ENCODE peak calls at places on chromosomes 11 and 22, in nine cellular contexts. S is right atrium auricular region; A is psoas muscle; T is CD8-positive, alpha-beta memory T cell; H is lung; C is heart left ventricle; E is GM23338; Z is IMR-90; J is fibroblast of lung. Y is an unnamed sample. For H3K4me1, the result is how much of the 10 kb centered on the place peaks cover.

GRCh38 chr22:39292561-39293074 is 26.8 kb downstream of the RPL3 start:
- DNase-seq in S (peak), A (peak), T (no peak), H (peak), C (peak), E (peak), Z (peak), J (peak), Y (peak)

GRCh38 chr22:30186048-30186447 is 60.5 kb downstream of the LIF start:
- DNase-seq in S (no peak), A (no peak), T (no peak), H (no peak), C (no peak), E (no peak), Z (no peak), J (no peak), Y (no peak)

GRCh38 chr11:7060828-7061227 is 28.0 kb upstream of the RBMXL2 start:
- DNase-seq in S (no peak), A (no peak), T (no peak), H (no peak), C (no peak), E (no peak), Z (peak), J (peak), Y (no peak)

GRCh38 chr11:35077709-35078695 is 61.0 kb upstream of the CD44 start:
- DNase-seq in S (no peak), A (no peak), T (peak), H (no peak), C (no peak), E (no peak), Z (peak), J (peak), Y (no peak)

GRCh38 chr22:49306632-49306975 is 521.1 kb downstream of the BRD1 start:
- DNase-seq in S (peak), A (no peak), T (no peak), H (no peak), C (peak), E (no peak), Z (no peak), J (no peak), Y (peak)

GRCh38 chr11:6402561-6402981 is 12.3 kb downstream of the SMPD1 start:
- DNase-seq in S (no peak), A (no peak), T (peak), H (no peak), C (no peak), E (no peak), Z (peak), J (peak), Y (no peak)

GRCh38 chr22:28440517-28441366 is 238.9 kb downstream of the TTC28 start:
- DNase-seq in S (no peak), A (no peak), T (no peak), H (no peak), C (no peak), E (no peak), Z (peak), J (peak), Y (no peak)

GRCh38 chr22:25903294-25903693 is 161.3 kb downstream of the MYO18B start:
- DNase-seq in S (no peak), A (no peak), T (no peak), H (no peak), C (no peak), E (peak), Z (no peak), J (no peak), Y (no peak)

GRCh38 chr11:65415499-65416340 is 6.9 kb upstream of the NEAT1 start:
- DNase-seq in S (no peak), A (no peak), T (no peak), H (no peak), C (peak), E (no peak), Z (no peak), J (no peak), Y (peak)

GRCh38 chr11:71263391-71263790 is 11.0 kb upstream of the SHANK2 start:
- DNase-seq in S (no peak), A (no peak), T (no peak), H (no peak), C (no peak), E (no peak), Z (peak), J (peak), Y (no peak)

GRCh38 chr11:78161937-78162336 is 22.5 kb upstream of the ALG8 start:
- DNase-seq in S (no peak), A (peak), T (no peak), H (no peak), C (peak), E (no peak), Z (peak), J (peak), Y (no peak)

GRCh38 chr11:128496684-128497056 is 90.7 kb downstream of the ETS1 start:
- DNase-seq in S (peak), A (peak), T (no peak), H (no peak), C (no peak), E (no peak), Z (no peak), J (no peak), Y (peak)

GRCh38 chr22:22144858-22145257 is 99.7 kb upstream of the VPREB1 start:
- DNase-seq in S (no peak), A (no peak), T (no peak), H (no peak), C (no peak), E (peak), Z (peak), J (no peak), Y (no peak)

GRCh38 chr11:96760306-96760705 is 370.5 kb downstream of the JRKL start:
- DNase-seq in S (no peak), A (no peak), T (no peak), H (no peak), C (no peak), E (no peak), Z (no peak), J (no peak), Y (no peak)

GRCh38 chr22:30837531-30837930 is 131.0 kb downstream of the MORC2 start:
- DNase-seq in S (no peak), A (no peak), T (no peak), H (no peak), C (no peak), E (no peak), Z (no peak), J (no peak), Y (no peak)

GRCh38 chr11:105333153-105333552 is 193.6 kb upstream of the CARD18 start:
- DNase-seq in S (no peak), A (no peak), T (no peak), H (no peak), C (no peak), E (no peak), Z (no peak), J (no peak), Y (no peak)

DNA sequence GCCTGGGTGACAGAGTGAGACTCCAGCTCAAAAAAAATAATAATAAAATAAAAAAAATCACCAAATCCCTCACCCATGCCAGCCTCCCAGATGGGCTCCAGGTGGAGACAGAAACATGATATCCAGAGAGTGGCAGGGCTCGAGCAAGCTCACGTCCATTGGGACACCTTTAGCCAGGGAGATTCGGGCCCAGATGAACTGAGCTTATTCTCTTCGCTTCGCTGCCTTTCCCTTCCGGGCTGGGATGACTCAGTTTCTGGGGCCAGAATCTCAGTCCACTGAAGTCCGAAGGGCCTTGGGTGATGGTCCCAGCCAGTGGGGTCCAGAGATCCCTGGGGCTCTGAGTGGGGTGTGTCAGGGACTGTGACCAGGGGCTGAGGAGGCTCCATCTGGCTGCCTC is 23.0 kb upstream of the MYEOV start:
- DNase-seq in S (no peak), A (no peak), T (no peak), H (no peak), C (no peak), E (no peak), Z (no peak), J (no peak), Y (no peak)
- H3K4me1 ChIP-seq in S (under half), A (under half), T (under half), H (under half), C (under half), E (under half), Z (under half), J (under half), Y (under half)

GRCh38 chr22:37558815-37559214 is 1.5 kb upstream of the CDC42EP1 start:
- DNase-seq in S (no peak), A (no peak), T (no peak), H (no peak), C (no peak), E (no peak), Z (no peak), J (no peak), Y (no peak)

GRCh38 chr22:37559901-37560681 is at the start of gene CDC42EP1:
- DNase-seq in S (no peak), A (peak), T (no peak), H (no peak), C (peak), E (peak), Z (peak), J (peak), Y (peak)

GRCh38 chr22:37561209-37562048 is 1.1 kb downstream of the CDC42EP1 start:
- DNase-seq in S (peak), A (peak), T (peak), H (peak), C (peak), E (peak), Z (peak), J (peak), Y (peak)

GRCh38 chr22:37560682-37561208 is 465 bp downstream of the CDC42EP1 start:
- DNase-seq in S (no peak), A (peak), T (no peak), H (no peak), C (peak), E (peak), Z (peak), J (peak), Y (no peak)

GRCh38 chr22:37559521-37559900 is 769 bp upstream of the CDC42EP1 start:
- DNase-seq in S (no peak), A (no peak), T (no peak), H (no peak), C (no peak), E (no peak), Z (no peak), J (no peak), Y (no peak)
- H3K4me1 ChIP-seq in S (under half), A (under half), T (under half), H (under half), C (under half), E (under half), Z (under half), J (under half), Y (under half)

DNA sequence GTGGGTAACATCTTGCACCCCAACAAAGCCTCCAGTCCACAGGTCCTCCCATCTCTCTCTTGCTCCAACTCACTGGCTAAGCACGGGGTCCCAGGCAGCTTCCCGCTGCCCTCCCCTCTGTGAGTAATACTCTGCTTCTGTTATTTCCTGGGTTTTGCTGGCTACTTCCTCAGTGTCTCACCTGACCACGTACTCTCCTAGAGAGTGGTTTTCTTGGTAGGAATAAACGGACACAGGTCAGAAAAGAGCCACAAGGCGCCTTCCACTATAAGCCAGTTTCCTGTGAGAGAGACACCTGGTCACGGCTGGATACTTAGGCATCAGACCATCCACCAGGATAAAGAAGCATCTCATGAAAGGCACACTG is 36.0 kb downstream of the ARRB1 start:
- DNase-seq in S (no peak), A (no peak), T (no peak), H (no peak), C (no peak), E (no peak), Z (no peak), J (no peak), Y (no peak)
- H3K4me1 ChIP-seq in S (under half), A (under half), T (under half), H (under half), C (under half), E (under half), Z (under half), J (under half), Y (under half)

GRCh38 chr11:114276077-114276476 is 20.1 kb upstream of the NNMT start:
- DNase-seq in S (no peak), A (no peak), T (no peak), H (no peak), C (no peak), E (no peak), Z (no peak), J (no peak), Y (no peak)
- H3K4me1 ChIP-seq in S (under half), A (under half), T (under half), H (under half), C (under half), E (under half), Z (under half), J (under half), Y (under half)

DNA sequence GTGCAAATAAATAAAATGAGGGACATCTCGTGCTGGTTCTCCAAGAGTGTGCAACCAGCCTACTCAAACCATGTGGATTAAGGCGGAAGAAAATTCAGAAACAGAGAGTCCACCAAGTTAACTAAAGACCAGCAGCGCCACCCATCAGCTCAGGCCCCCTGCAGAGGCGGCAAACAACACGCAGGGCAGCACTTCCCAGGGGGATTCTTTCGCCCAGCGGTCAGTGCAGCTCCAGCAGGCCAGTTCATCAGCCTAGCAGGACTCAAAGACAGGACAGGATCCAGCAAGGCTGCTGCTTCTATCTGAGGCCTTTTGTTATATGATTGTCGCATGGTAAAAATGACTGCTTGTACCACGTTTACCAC is 51.7 kb downstream of the PACSIN2 start:
- DNase-seq in S (no peak), A (no peak), T (no peak), H (no peak), C (no peak), E (no peak), Z (no peak), J (no peak), Y (no peak)
- H3K4me1 ChIP-seq in S (under half), A (half or more), T (under half), H (under half), C (under half), E (half or more), Z (under half), J (under half), Y (half or more)

GRCh38 chr22:27382947-27383346 is 418.6 kb downstream of the MN1 start:
- DNase-seq in S (peak), A (no peak), T (no peak), H (no peak), C (no peak), E (no peak), Z (no peak), J (no peak), Y (no peak)
- H3K4me1 ChIP-seq in S (under half), A (under half), T (under half), H (under half), C (under half), E (under half), Z (under half), J (under half), Y (under half)

DNA sequence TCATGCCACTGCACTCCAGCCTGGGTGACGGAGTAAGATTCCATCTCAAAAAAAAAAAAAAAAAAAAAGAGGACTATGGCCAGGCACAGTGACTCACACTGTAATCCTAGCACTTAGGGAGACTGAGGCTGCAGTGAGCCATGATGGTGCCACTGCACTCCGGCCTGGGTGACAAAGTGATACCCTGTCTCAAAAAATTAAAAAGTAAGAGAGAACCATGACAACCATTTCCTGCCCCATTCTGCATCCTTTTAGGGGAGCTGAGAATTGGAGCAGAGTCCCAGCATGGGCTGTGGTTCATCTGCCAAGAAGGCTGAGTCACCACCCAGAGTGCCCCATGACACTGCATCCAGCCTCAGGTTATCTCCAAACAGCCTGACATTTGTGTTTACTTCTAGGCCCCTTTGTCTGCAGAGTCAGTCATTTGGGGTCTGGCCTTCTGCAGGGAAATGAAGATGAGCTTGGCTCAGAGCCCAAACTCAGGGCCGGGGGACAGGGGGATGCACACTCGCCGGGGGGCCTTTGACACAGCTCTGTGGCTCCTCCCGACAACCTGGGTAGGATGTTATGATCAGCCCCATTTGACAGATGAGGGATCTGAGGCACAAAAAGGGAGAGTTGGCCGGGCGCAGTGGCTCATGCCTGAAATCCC is 4.7 kb downstream of the CSDC2 start:
- DNase-seq in S (no peak), A (peak), T (no peak), H (no peak), C (no peak), E (no peak), Z (peak), J (peak), Y (peak)
- H3K4me1 ChIP-seq in S (under half), A (under half), T (under half), H (under half), C (under half), E (under half), Z (under half), J (under half), Y (under half)

GRCh38 chr11:15106201-15106965 is 8.3 kb upstream of the INSC start:
- DNase-seq in S (no peak), A (no peak), T (no peak), H (no peak), C (no peak), E (no peak), Z (peak), J (peak), Y (no peak)
- H3K4me1 ChIP-seq in S (under half), A (under half), T (under half), H (under half), C (under half), E (under half), Z (under half), J (under half), Y (under half)